ENCODE peak calls at places on chromosomes 2 and 18, in eight cellular contexts. One of them, this sample, is unnamed.

GRCh38 chr2:66698879-66699278 is 264.0 kb downstream of the MEIS1 start:
- DNase-seq in right lobe of liver: no peak
- DNase-seq in astrocyte: no peak
- DNase-seq in GM23338: no peak
- DNase-seq in lower leg skin: no peak
- DNase-seq in GM20000: no peak
- DNase-seq in WERI-Rb-1: no peak
- DNase-seq in B cell: no peak
- DNase-seq in this sample: no peak

GRCh38 chr2:43675646-43676321 is 445 bp downstream of the C1GALT1C1L start:
- DNase-seq in GM23338: no peak
- DNase-seq in WERI-Rb-1: no peak
- DNase-seq in right lobe of liver: no peak
- DNase-seq in astrocyte: no peak
- DNase-seq in lower leg skin: no peak
- DNase-seq in B cell: no peak
- DNase-seq in GM20000: no peak
- DNase-seq in this sample: no peak

GRCh38 chr18:7414459-7414858 is 152.7 kb upstream of the PTPRM start:
- DNase-seq in lower leg skin: peak
- DNase-seq in GM20000: no peak
- DNase-seq in astrocyte: no peak
- DNase-seq in B cell: no peak
- DNase-seq in WERI-Rb-1: no peak
- DNase-seq in right lobe of liver: no peak
- DNase-seq in GM23338: no peak
- DNase-seq in this sample: no peak

GRCh38 chr2:148658807-148659722 is 14.5 kb downstream of the EPC2 start:
- DNase-seq in GM20000: peak
- DNase-seq in GM23338: no peak
- DNase-seq in lower leg skin: no peak
- DNase-seq in B cell: no peak
- DNase-seq in WERI-Rb-1: no peak
- DNase-seq in right lobe of liver: no peak
- DNase-seq in astrocyte: peak
- DNase-seq in this sample: no peak

GRCh38 chr2:49948091-49948490 is 793.8 kb upstream of the FSHR start:
- DNase-seq in GM23338: no peak
- DNase-seq in GM20000: no peak
- DNase-seq in right lobe of liver: no peak
- DNase-seq in lower leg skin: no peak
- DNase-seq in WERI-Rb-1: no peak
- DNase-seq in astrocyte: no peak
- DNase-seq in B cell: no peak
- DNase-seq in this sample: no peak

GRCh38 chr2:219688560-219689445 is 61.4 kb downstream of the SLC4A3 start:
- DNase-seq in WERI-Rb-1: no peak
- DNase-seq in GM20000: no peak
- DNase-seq in lower leg skin: no peak
- DNase-seq in B cell: no peak
- DNase-seq in astrocyte: peak
- DNase-seq in GM23338: no peak
- DNase-seq in right lobe of liver: no peak
- DNase-seq in this sample: no peak

GRCh38 chr2:105876191-105876590 is 131.5 kb downstream of the NCK2 start:
- DNase-seq in B cell: no peak
- DNase-seq in astrocyte: no peak
- DNase-seq in right lobe of liver: no peak
- DNase-seq in GM20000: no peak
- DNase-seq in lower leg skin: no peak
- DNase-seq in GM23338: no peak
- DNase-seq in WERI-Rb-1: no peak
- DNase-seq in this sample: no peak

GRCh38 chr2:121092095-121092494 is 192.9 kb downstream of the TFCP2L1 start:
- DNase-seq in WERI-Rb-1: peak
- DNase-seq in GM20000: no peak
- DNase-seq in lower leg skin: no peak
- DNase-seq in B cell: no peak
- DNase-seq in astrocyte: no peak
- DNase-seq in GM23338: no peak
- DNase-seq in right lobe of liver: no peak
- DNase-seq in this sample: no peak

GRCh38 chr18:58847383-58848071 is 17.1 kb upstream of the ZNF532 start:
- DNase-seq in right lobe of liver: peak
- DNase-seq in astrocyte: no peak
- DNase-seq in GM23338: peak
- DNase-seq in WERI-Rb-1: peak
- DNase-seq in B cell: peak
- DNase-seq in lower leg skin: no peak
- DNase-seq in GM20000: no peak
- DNase-seq in this sample: no peak

GRCh38 chr2:228535396-228535795 is 353.9 kb upstream of the SPHKAP start:
- DNase-seq in GM20000: no peak
- DNase-seq in WERI-Rb-1: no peak
- DNase-seq in right lobe of liver: no peak
- DNase-seq in astrocyte: peak
- DNase-seq in lower leg skin: no peak
- DNase-seq in GM23338: peak
- DNase-seq in B cell: no peak
- DNase-seq in this sample: no peak

GRCh38 chr18:13910986-13911385 is 4.3 kb downstream of the MC2R start:
- DNase-seq in GM20000: no peak
- DNase-seq in GM23338: no peak
- DNase-seq in lower leg skin: no peak
- DNase-seq in B cell: no peak
- DNase-seq in WERI-Rb-1: no peak
- DNase-seq in right lobe of liver: no peak
- DNase-seq in astrocyte: no peak
- DNase-seq in this sample: no peak

GRCh38 chr2:119485336-119486110 is 38.8 kb downstream of the SCTR start:
- DNase-seq in GM23338: no peak
- DNase-seq in WERI-Rb-1: no peak
- DNase-seq in GM20000: no peak
- DNase-seq in lower leg skin: peak
- DNase-seq in astrocyte: no peak
- DNase-seq in B cell: no peak
- DNase-seq in right lobe of liver: peak
- DNase-seq in this sample: no peak

GRCh38 chr2:18178736-18179349 is 300.4 kb downstream of the KCNS3 start:
- DNase-seq in right lobe of liver: no peak
- DNase-seq in lower leg skin: peak
- DNase-seq in WERI-Rb-1: peak
- DNase-seq in GM23338: peak
- DNase-seq in B cell: peak
- DNase-seq in astrocyte: peak
- DNase-seq in GM20000: peak
- DNase-seq in this sample: peak

GRCh38 chr18:23300211-23300887 is 152.7 kb upstream of the RIOK3 start:
- DNase-seq in lower leg skin: no peak
- DNase-seq in GM23338: no peak
- DNase-seq in B cell: no peak
- DNase-seq in right lobe of liver: no peak
- DNase-seq in WERI-Rb-1: peak
- DNase-seq in GM20000: no peak
- DNase-seq in astrocyte: no peak
- DNase-seq in this sample: no peak

GRCh38 chr2:200786423-200786822 is 25.3 kb upstream of the BZW1 start:
- DNase-seq in lower leg skin: no peak
- DNase-seq in GM20000: no peak
- DNase-seq in WERI-Rb-1: no peak
- DNase-seq in right lobe of liver: no peak
- DNase-seq in GM23338: no peak
- DNase-seq in B cell: no peak
- DNase-seq in astrocyte: peak
- DNase-seq in this sample: no peak

GRCh38 chr2:236179653-236180500 is 11.7 kb upstream of the GBX2 start:
- DNase-seq in B cell: peak
- DNase-seq in astrocyte: peak
- DNase-seq in right lobe of liver: no peak
- DNase-seq in GM23338: peak
- DNase-seq in lower leg skin: no peak
- DNase-seq in GM20000: no peak
- DNase-seq in WERI-Rb-1: no peak
- DNase-seq in this sample: no peak

GRCh38 chr2:65055427-65056214 is 595 bp upstream of the CEP68 start:
- DNase-seq in B cell: peak
- DNase-seq in GM20000: peak
- DNase-seq in right lobe of liver: no peak
- DNase-seq in GM23338: no peak
- DNase-seq in WERI-Rb-1: peak
- DNase-seq in lower leg skin: no peak
- DNase-seq in astrocyte: no peak
- DNase-seq in this sample: no peak

GRCh38 chr18:63207825-63208224 is 111.7 kb downstream of the BCL2 start:
- DNase-seq in GM23338: no peak
- DNase-seq in right lobe of liver: no peak
- DNase-seq in lower leg skin: no peak
- DNase-seq in GM20000: no peak
- DNase-seq in WERI-Rb-1: no peak
- DNase-seq in astrocyte: no peak
- DNase-seq in B cell: peak
- DNase-seq in this sample: no peak

DNA sequence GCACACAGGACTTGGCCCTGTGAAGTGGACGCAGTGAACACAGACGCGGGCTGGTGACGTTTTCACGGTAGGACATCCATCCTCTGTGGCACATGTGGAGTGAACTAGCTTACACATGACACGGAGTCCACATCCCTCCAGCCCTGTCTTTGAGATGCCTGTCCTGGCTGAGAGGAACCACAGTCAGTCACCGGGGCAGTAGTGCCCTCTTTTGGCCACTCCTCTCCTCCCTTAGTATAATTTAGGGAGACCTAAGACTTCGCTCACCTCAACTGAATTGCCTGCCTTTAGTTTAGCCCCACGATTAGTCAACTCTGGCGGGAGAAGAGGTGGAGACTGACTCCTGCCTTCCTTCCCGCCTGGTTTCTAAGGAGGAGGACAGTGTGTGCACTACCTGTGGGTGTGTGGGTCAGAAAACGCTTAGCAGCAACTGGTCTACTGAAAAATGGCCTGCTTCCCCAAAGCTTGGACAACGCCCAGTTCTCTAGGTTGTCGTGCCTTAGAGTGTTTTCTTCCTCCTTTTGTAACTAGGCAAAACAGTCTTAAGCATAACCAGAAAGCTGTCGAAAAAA is 70.6 kb downstream of the MBP start:
- DNase-seq in WERI-Rb-1: peak
- DNase-seq in astrocyte: no peak
- DNase-seq in lower leg skin: no peak
- DNase-seq in right lobe of liver: no peak
- DNase-seq in GM20000: peak
- DNase-seq in GM23338: peak
- DNase-seq in B cell: peak
- DNase-seq in this sample: no peak
- TF ChIP-seq CTCF in WERI-Rb-1: peak
- TF ChIP-seq CTCF in astrocyte: no peak
- TF ChIP-seq CTCF in lower leg skin: no peak
- TF ChIP-seq CTCF in right lobe of liver: peak
- TF ChIP-seq CTCF in GM20000: peak
- TF ChIP-seq CTCF in GM23338: peak
- TF ChIP-seq CTCF in B cell: no peak
- TF ChIP-seq CTCF in this sample: peak

GRCh38 chr2:125471963-125472362 is 1184.0 kb upstream of the GYPC start:
- DNase-seq in right lobe of liver: no peak
- DNase-seq in WERI-Rb-1: peak
- DNase-seq in astrocyte: no peak
- DNase-seq in B cell: no peak
- DNase-seq in GM23338: peak
- DNase-seq in GM20000: peak
- DNase-seq in lower leg skin: no peak
- DNase-seq in this sample: no peak
- TF ChIP-seq CTCF in right lobe of liver: peak
- TF ChIP-seq CTCF in WERI-Rb-1: peak
- TF ChIP-seq CTCF in astrocyte: peak
- TF ChIP-seq CTCF in B cell: no peak
- TF ChIP-seq CTCF in GM23338: peak
- TF ChIP-seq CTCF in GM20000: peak
- TF ChIP-seq CTCF in lower leg skin: no peak
- TF ChIP-seq CTCF in this sample: peak

DNA sequence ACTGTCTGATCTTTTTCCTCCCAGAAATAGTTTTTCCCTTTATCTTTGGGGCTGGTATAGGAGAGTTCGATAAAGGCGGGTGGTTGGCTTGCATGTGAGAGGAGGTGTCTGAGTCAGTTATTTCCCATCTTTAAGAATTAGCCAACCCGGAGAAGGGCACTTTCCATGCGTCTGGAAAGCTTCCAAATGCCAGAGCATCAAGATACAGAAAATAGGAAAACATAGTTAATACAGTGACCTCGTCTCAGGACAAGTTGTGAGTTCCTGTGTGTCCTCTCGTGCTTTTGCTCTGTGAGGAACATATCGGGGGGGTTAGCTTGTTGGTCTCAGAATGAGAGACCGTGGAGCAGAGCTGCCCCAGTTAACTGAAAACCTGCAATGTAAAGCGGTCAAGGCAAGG is 18.7 kb upstream of the PUM2 start:
- DNase-seq in GM23338: no peak
- DNase-seq in GM20000: no peak
- DNase-seq in B cell: no peak
- DNase-seq in right lobe of liver: no peak
- DNase-seq in WERI-Rb-1: no peak
- DNase-seq in lower leg skin: no peak
- DNase-seq in astrocyte: no peak
- DNase-seq in this sample: no peak
- TF ChIP-seq CTCF in GM23338: no peak
- TF ChIP-seq CTCF in GM20000: no peak
- TF ChIP-seq CTCF in B cell: no peak
- TF ChIP-seq CTCF in right lobe of liver: no peak
- TF ChIP-seq CTCF in WERI-Rb-1: no peak
- TF ChIP-seq CTCF in lower leg skin: no peak
- TF ChIP-seq CTCF in astrocyte: no peak
- TF ChIP-seq CTCF in this sample: no peak

GRCh38 chr18:45913276-45913675 is 53.9 kb downstream of the EPG5 start:
- DNase-seq in astrocyte: no peak
- DNase-seq in B cell: no peak
- DNase-seq in right lobe of liver: no peak
- DNase-seq in GM23338: no peak
- DNase-seq in lower leg skin: no peak
- DNase-seq in WERI-Rb-1: no peak
- DNase-seq in GM20000: no peak
- DNase-seq in this sample: no peak

GRCh38 chr18:45916302-45916701 is 50.8 kb downstream of the EPG5 start:
- DNase-seq in GM20000: no peak
- DNase-seq in astrocyte: no peak
- DNase-seq in lower leg skin: no peak
- DNase-seq in WERI-Rb-1: peak
- DNase-seq in right lobe of liver: no peak
- DNase-seq in GM23338: peak
- DNase-seq in B cell: no peak
- DNase-seq in this sample: no peak

DNA sequence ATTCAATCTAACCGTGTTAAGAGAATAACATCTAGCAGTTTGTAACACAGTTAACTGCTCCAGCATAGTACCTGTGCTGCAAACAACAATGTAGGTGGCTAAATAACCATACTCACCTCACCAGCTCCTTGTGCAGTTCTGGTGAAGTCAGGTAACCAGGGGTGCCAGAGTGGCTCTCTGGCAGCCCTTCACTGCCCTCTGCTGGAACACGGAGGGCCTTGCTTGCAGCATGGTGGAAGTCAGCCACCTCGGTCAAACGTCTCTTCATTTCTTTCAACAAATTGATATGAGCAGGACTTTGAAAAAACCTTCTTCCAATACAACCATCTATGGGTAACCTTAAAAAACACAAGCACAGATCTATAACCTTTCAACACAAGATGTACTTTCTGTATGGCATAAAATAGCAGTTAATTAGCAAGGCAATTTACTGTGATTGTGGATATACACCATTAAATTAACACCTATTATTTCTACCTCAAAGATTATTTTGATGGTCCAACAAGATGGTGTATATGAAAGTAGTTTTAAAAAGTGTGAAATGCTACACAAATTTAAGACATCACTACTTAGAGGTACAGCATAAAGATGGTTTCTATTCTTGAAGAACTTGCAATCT is 56.6 kb downstream of the EPG5 start:
- DNase-seq in right lobe of liver: peak
- DNase-seq in GM20000: peak
- DNase-seq in B cell: peak
- DNase-seq in GM23338: peak
- DNase-seq in astrocyte: peak
- DNase-seq in WERI-Rb-1: peak
- DNase-seq in lower leg skin: no peak
- DNase-seq in this sample: peak
- TF ChIP-seq CTCF in right lobe of liver: peak
- TF ChIP-seq CTCF in GM20000: peak
- TF ChIP-seq CTCF in B cell: peak
- TF ChIP-seq CTCF in GM23338: peak
- TF ChIP-seq CTCF in astrocyte: peak
- TF ChIP-seq CTCF in WERI-Rb-1: peak
- TF ChIP-seq CTCF in lower leg skin: no peak
- TF ChIP-seq CTCF in this sample: peak